ENCODE peak calls at places on chromosomes 12 and 14, in ten cellular contexts. X is thoracic aorta; R is GOT3; Y is NCI-H1092 treated with DMSO at 0.1 percent for 48 hours; T is left colon; V is left ventricle myocardium superior; M is activated effector memory CD4-positive, alpha-beta T cell treated with anti-CD3 and anti-CD28 coated beads, Interleukin-2, amount 50 U/mL, for 16 hours; J is NCI-H2081; Z is CD8-positive, alpha-beta T cell; N is adipocyte. A is an unnamed sample.

GRCh38 chr12:112005419-112006395 is 7.3 kb downstream of the TMEM116 start:
- DNase-seq in X (no peak), R (no peak), Y (no peak), T (peak), V (no peak), M (no peak), J (no peak), Z (no peak), N (peak), A (peak)

GRCh38 chr14:64873506-64874220 is 6.0 kb downstream of the SPTB start:
- DNase-seq in X (no peak), R (no peak), Y (no peak), T (no peak), V (no peak), M (no peak), J (no peak), Z (no peak), N (peak), A (peak)

GRCh38 chr14:54637829-54638446 is 71.0 kb downstream of the SAMD4A start:
- DNase-seq in X (no peak), R (no peak), Y (no peak), T (no peak), V (no peak), M (no peak), J (no peak), Z (no peak), N (peak), A (no peak)

GRCh38 chr12:4355843-4356327 is 23.6 kb downstream of the FGF23 start:
- DNase-seq in X (no peak), R (no peak), Y (no peak), T (no peak), V (no peak), M (peak), J (peak), Z (peak), N (peak), A (no peak)

GRCh38 chr12:45581112-45581511 is 148.4 kb upstream of the ARID2 start:
- DNase-seq in X (no peak), R (no peak), Y (no peak), T (no peak), V (no peak), M (no peak), J (no peak), Z (no peak), N (no peak), A (no peak)

GRCh38 chr14:74846168-74846567 is 29.8 kb downstream of the PROX2 start:
- DNase-seq in X (no peak), R (no peak), Y (no peak), T (no peak), V (no peak), M (no peak), J (no peak), Z (no peak), N (peak), A (peak)

GRCh38 chr12:75933136-75933535 is 98.4 kb downstream of the PHLDA1 start:
- DNase-seq in X (no peak), R (no peak), Y (no peak), T (no peak), V (no peak), M (no peak), J (no peak), Z (no peak), N (peak), A (peak)

GRCh38 chr12:122080149-122081107 is 1.9 kb downstream of the MLXIP start:
- DNase-seq in X (peak), R (no peak), Y (no peak), T (peak), V (peak), M (peak), J (peak), Z (no peak), N (peak), A (peak)

GRCh38 chr12:26127404-26127803 is 2.6 kb upstream of the BHLHE41 start:
- DNase-seq in X (no peak), R (no peak), Y (no peak), T (no peak), V (no peak), M (no peak), J (no peak), Z (no peak), N (no peak), A (no peak)

GRCh38 chr14:105173901-105174894 is 5.6 kb upstream of the JAG2 start:
- DNase-seq in X (no peak), R (no peak), Y (no peak), T (no peak), V (no peak), M (peak), J (no peak), Z (peak), N (no peak), A (no peak)

GRCh38 chr12:14402697-14403096 is 37.2 kb downstream of the ATF7IP start:
- DNase-seq in X (no peak), R (no peak), Y (no peak), T (no peak), V (no peak), M (no peak), J (no peak), Z (no peak), N (no peak), A (no peak)

GRCh38 chr12:47071241-47071852 is 8.1 kb upstream of the PCED1B start:
- DNase-seq in X (no peak), R (no peak), Y (peak), T (no peak), V (no peak), M (no peak), J (no peak), Z (no peak), N (no peak), A (no peak)

GRCh38 chr14:28676481-28676880 is 90.1 kb upstream of the FOXG1 start:
- DNase-seq in X (no peak), R (no peak), Y (no peak), T (no peak), V (no peak), M (no peak), J (no peak), Z (no peak), N (peak), A (no peak)

GRCh38 chr14:99670361-99671229 is 13.5 kb upstream of the CYP46A1 start:
- DNase-seq in X (no peak), R (no peak), Y (no peak), T (no peak), V (no peak), M (no peak), J (no peak), Z (no peak), N (peak), A (peak)

GRCh38 chr12:6154730-6155459 is 30.4 kb upstream of the VWF start:
- DNase-seq in X (no peak), R (no peak), Y (no peak), T (no peak), V (peak), M (no peak), J (no peak), Z (no peak), N (no peak), A (no peak)

GRCh38 chr12:49667319-49668090 is 39.7 kb downstream of the FMNL3 start:
- DNase-seq in X (no peak), R (no peak), Y (no peak), T (no peak), V (no peak), M (no peak), J (no peak), Z (no peak), N (peak), A (peak)

GRCh38 chr12:52454411-52455201 is 2.7 kb upstream of the KRT6B start:
- DNase-seq in X (no peak), R (no peak), Y (no peak), T (no peak), V (no peak), M (no peak), J (peak), Z (no peak), N (no peak), A (no peak)

GRCh38 chr12:81679614-81680013 is 79.5 kb downstream of the PPFIA2 start:
- DNase-seq in X (no peak), R (no peak), Y (no peak), T (no peak), V (no peak), M (no peak), J (no peak), Z (no peak), N (no peak), A (no peak)

GRCh38 chr12:89098390-89099102 is 253.8 kb downstream of the DUSP6 start:
- DNase-seq in X (no peak), R (no peak), Y (peak), T (no peak), V (peak), M (no peak), J (no peak), Z (no peak), N (no peak), A (no peak)

GRCh38 chr12:117762143-117762542 is 206.6 kb downstream of the KSR2 start:
- DNase-seq in X (no peak), R (no peak), Y (no peak), T (no peak), V (no peak), M (no peak), J (no peak), Z (no peak), N (no peak), A (no peak)

GRCh38 chr12:1668833-1669543 is 21.9 kb upstream of the ADIPOR2 start:
- DNase-seq in X (no peak), R (no peak), Y (no peak), T (no peak), V (peak), M (no peak), J (no peak), Z (no peak), N (no peak), A (no peak)

GRCh38 chr14:31895206-31895605 is 181.9 kb upstream of the ARHGAP5 start:
- DNase-seq in X (no peak), R (no peak), Y (no peak), T (no peak), V (no peak), M (no peak), J (no peak), Z (no peak), N (peak), A (peak)

GRCh38 chr14:53955671-53956426 is 776 bp downstream of the BMP4 start:
- DNase-seq in X (no peak), R (no peak), Y (no peak), T (peak), V (peak), M (peak), J (no peak), Z (no peak), N (peak), A (no peak)